ENCODE peak calls at places on chromosomes 3 and 15, in six cellular contexts. One of them, this sample, is unnamed.

GRCh38 chr3:97863025-97863424 is 41.2 kb downstream of the CRYBG3 start:
- DNase-seq in HepG2: no peak
- DNase-seq in colonic mucosa: no peak
- DNase-seq in HL-60: no peak
- DNase-seq in epithelial cell of proximal tubule: peak
- DNase-seq in heart right ventricle: peak
- DNase-seq in this sample: no peak

GRCh38 chr3:133152056-133152455 is 113.9 kb downstream of the TMEM108 start:
- DNase-seq in HepG2: no peak
- DNase-seq in colonic mucosa: no peak
- DNase-seq in HL-60: no peak
- DNase-seq in epithelial cell of proximal tubule: no peak
- DNase-seq in heart right ventricle: no peak
- DNase-seq in this sample: no peak

GRCh38 chr15:80667895-80668430 is 27.1 kb upstream of the ABHD17C start:
- DNase-seq in HepG2: no peak
- DNase-seq in colonic mucosa: no peak
- DNase-seq in HL-60: no peak
- DNase-seq in epithelial cell of proximal tubule: no peak
- DNase-seq in heart right ventricle: no peak
- DNase-seq in this sample: no peak

GRCh38 chr15:44427756-44428724 is 611 bp downstream of the CTDSPL2 start:
- DNase-seq in HepG2: peak
- DNase-seq in colonic mucosa: peak
- DNase-seq in HL-60: no peak
- DNase-seq in epithelial cell of proximal tubule: peak
- DNase-seq in heart right ventricle: no peak
- DNase-seq in this sample: peak

GRCh38 chr3:113844622-113845222 is 6.1 kb downstream of the GRAMD1C start:
- DNase-seq in HepG2: peak
- DNase-seq in colonic mucosa: no peak
- DNase-seq in HL-60: no peak
- DNase-seq in epithelial cell of proximal tubule: no peak
- DNase-seq in heart right ventricle: no peak
- DNase-seq in this sample: peak

GRCh38 chr3:17195192-17195611 is 310.4 kb downstream of the PLCL2 start:
- DNase-seq in HepG2: no peak
- DNase-seq in colonic mucosa: no peak
- DNase-seq in HL-60: peak
- DNase-seq in epithelial cell of proximal tubule: no peak
- DNase-seq in heart right ventricle: no peak
- DNase-seq in this sample: peak

GRCh38 chr3:10245313-10245712 is 2.9 kb upstream of the TATDN2 start:
- DNase-seq in HepG2: no peak
- DNase-seq in colonic mucosa: no peak
- DNase-seq in HL-60: no peak
- DNase-seq in epithelial cell of proximal tubule: no peak
- DNase-seq in heart right ventricle: no peak
- DNase-seq in this sample: no peak

GRCh38 chr15:32952901-32953889 is 235.4 kb downstream of the GREM1 start:
- DNase-seq in HepG2: no peak
- DNase-seq in colonic mucosa: no peak
- DNase-seq in HL-60: no peak
- DNase-seq in epithelial cell of proximal tubule: no peak
- DNase-seq in heart right ventricle: no peak
- DNase-seq in this sample: peak

GRCh38 chr3:72549819-72550581 is 298.2 kb downstream of the SHQ1 start:
- DNase-seq in HepG2: no peak
- DNase-seq in colonic mucosa: no peak
- DNase-seq in HL-60: no peak
- DNase-seq in epithelial cell of proximal tubule: no peak
- DNase-seq in heart right ventricle: no peak
- DNase-seq in this sample: peak

GRCh38 chr15:73558529-73558928 is 74.7 kb downstream of the NPTN start:
- DNase-seq in HepG2: no peak
- DNase-seq in colonic mucosa: no peak
- DNase-seq in HL-60: no peak
- DNase-seq in epithelial cell of proximal tubule: no peak
- DNase-seq in heart right ventricle: no peak
- DNase-seq in this sample: no peak

GRCh38 chr3:128482857-128483656 is 9.9 kb downstream of the GATA2 start:
- DNase-seq in HepG2: no peak
- DNase-seq in colonic mucosa: no peak
- DNase-seq in HL-60: no peak
- DNase-seq in epithelial cell of proximal tubule: no peak
- DNase-seq in heart right ventricle: peak
- DNase-seq in this sample: peak

GRCh38 chr3:126113733-126114132 is 29.8 kb upstream of the SLC41A3 start:
- DNase-seq in HepG2: no peak
- DNase-seq in colonic mucosa: no peak
- DNase-seq in HL-60: no peak
- DNase-seq in epithelial cell of proximal tubule: no peak
- DNase-seq in heart right ventricle: no peak
- DNase-seq in this sample: no peak

GRCh38 chr3:177703788-177704187 is 506.5 kb upstream of the TBL1XR1 start:
- DNase-seq in HepG2: no peak
- DNase-seq in colonic mucosa: no peak
- DNase-seq in HL-60: no peak
- DNase-seq in epithelial cell of proximal tubule: no peak
- DNase-seq in heart right ventricle: no peak
- DNase-seq in this sample: no peak

GRCh38 chr15:71496336-71496955 is 313.9 kb upstream of the NR2E3 start:
- DNase-seq in HepG2: no peak
- DNase-seq in colonic mucosa: no peak
- DNase-seq in HL-60: no peak
- DNase-seq in epithelial cell of proximal tubule: no peak
- DNase-seq in heart right ventricle: no peak
- DNase-seq in this sample: no peak

GRCh38 chr3:7682822-7683229 is 818.8 kb upstream of the LMCD1 start:
- DNase-seq in HepG2: no peak
- DNase-seq in colonic mucosa: no peak
- DNase-seq in HL-60: peak
- DNase-seq in epithelial cell of proximal tubule: peak
- DNase-seq in heart right ventricle: peak
- DNase-seq in this sample: peak

GRCh38 chr3:73719413-73719831 is 94.7 kb upstream of the PDZRN3 start:
- DNase-seq in HepG2: no peak
- DNase-seq in colonic mucosa: no peak
- DNase-seq in HL-60: no peak
- DNase-seq in epithelial cell of proximal tubule: no peak
- DNase-seq in heart right ventricle: no peak
- DNase-seq in this sample: peak

GRCh38 chr3:194537732-194538247 is 51.0 kb upstream of the ATP13A3 start:
- DNase-seq in HepG2: peak
- DNase-seq in colonic mucosa: peak
- DNase-seq in HL-60: no peak
- DNase-seq in epithelial cell of proximal tubule: peak
- DNase-seq in heart right ventricle: no peak
- DNase-seq in this sample: peak

GRCh38 chr3:98692787-98693473 is 70.2 kb upstream of the ST3GAL6 start:
- DNase-seq in HepG2: peak
- DNase-seq in colonic mucosa: no peak
- DNase-seq in HL-60: peak
- DNase-seq in epithelial cell of proximal tubule: no peak
- DNase-seq in heart right ventricle: no peak
- DNase-seq in this sample: no peak

GRCh38 chr3:12545473-12545791 is at the start of gene MKRN2OS:
- DNase-seq in HepG2: no peak
- DNase-seq in colonic mucosa: peak
- DNase-seq in HL-60: no peak
- DNase-seq in epithelial cell of proximal tubule: no peak
- DNase-seq in heart right ventricle: no peak
- DNase-seq in this sample: no peak

GRCh38 chr3:5423523-5423922 is 236.0 kb downstream of the EDEM1 start:
- DNase-seq in HepG2: no peak
- DNase-seq in colonic mucosa: no peak
- DNase-seq in HL-60: no peak
- DNase-seq in epithelial cell of proximal tubule: no peak
- DNase-seq in heart right ventricle: no peak
- DNase-seq in this sample: no peak

GRCh38 chr3:187227658-187228258 is 30.5 kb downstream of the RTP1 start:
- DNase-seq in HepG2: no peak
- DNase-seq in colonic mucosa: no peak
- DNase-seq in HL-60: no peak
- DNase-seq in epithelial cell of proximal tubule: no peak
- DNase-seq in heart right ventricle: no peak
- DNase-seq in this sample: peak

GRCh38 chr3:32817195-32817560 is 619 bp upstream of the TRIM71 start:
- DNase-seq in HepG2: no peak
- DNase-seq in colonic mucosa: no peak
- DNase-seq in HL-60: peak
- DNase-seq in epithelial cell of proximal tubule: no peak
- DNase-seq in heart right ventricle: no peak
- DNase-seq in this sample: no peak

GRCh38 chr15:101250931-101251829 is 668 bp downstream of the CHSY1 start:
- DNase-seq in HepG2: no peak
- DNase-seq in colonic mucosa: peak
- DNase-seq in HL-60: no peak
- DNase-seq in epithelial cell of proximal tubule: no peak
- DNase-seq in heart right ventricle: no peak
- DNase-seq in this sample: no peak

GRCh38 chr15:81126887-81127286 is 7.2 kb upstream of the CFAP161 start:
- DNase-seq in HepG2: no peak
- DNase-seq in colonic mucosa: no peak
- DNase-seq in HL-60: no peak
- DNase-seq in epithelial cell of proximal tubule: no peak
- DNase-seq in heart right ventricle: no peak
- DNase-seq in this sample: no peak

GRCh38 chr3:153096611-153097200 is 65.3 kb upstream of the RAP2B start:
- DNase-seq in HepG2: no peak
- DNase-seq in colonic mucosa: peak
- DNase-seq in HL-60: no peak
- DNase-seq in epithelial cell of proximal tubule: no peak
- DNase-seq in heart right ventricle: no peak
- DNase-seq in this sample: no peak

GRCh38 chr3:117790256-117790987 is 1080.8 kb downstream of the TUSC7 start:
- DNase-seq in HepG2: no peak
- DNase-seq in colonic mucosa: no peak
- DNase-seq in HL-60: no peak
- DNase-seq in epithelial cell of proximal tubule: no peak
- DNase-seq in heart right ventricle: no peak
- DNase-seq in this sample: no peak

GRCh38 chr3:66153961-66154923 is 66.6 kb upstream of the SLC25A26 start:
- DNase-seq in HepG2: no peak
- DNase-seq in colonic mucosa: no peak
- DNase-seq in HL-60: no peak
- DNase-seq in epithelial cell of proximal tubule: no peak
- DNase-seq in heart right ventricle: peak
- DNase-seq in this sample: peak

GRCh38 chr3:30044515-30044914 is 561.9 kb upstream of the TGFBR2 start:
- DNase-seq in HepG2: no peak
- DNase-seq in colonic mucosa: no peak
- DNase-seq in HL-60: no peak
- DNase-seq in epithelial cell of proximal tubule: no peak
- DNase-seq in heart right ventricle: no peak
- DNase-seq in this sample: no peak

GRCh38 chr3:155153242-155154186 is 73.4 kb downstream of the MME start:
- DNase-seq in HepG2: no peak
- DNase-seq in colonic mucosa: no peak
- DNase-seq in HL-60: no peak
- DNase-seq in epithelial cell of proximal tubule: no peak
- DNase-seq in heart right ventricle: no peak
- DNase-seq in this sample: peak

DNA sequence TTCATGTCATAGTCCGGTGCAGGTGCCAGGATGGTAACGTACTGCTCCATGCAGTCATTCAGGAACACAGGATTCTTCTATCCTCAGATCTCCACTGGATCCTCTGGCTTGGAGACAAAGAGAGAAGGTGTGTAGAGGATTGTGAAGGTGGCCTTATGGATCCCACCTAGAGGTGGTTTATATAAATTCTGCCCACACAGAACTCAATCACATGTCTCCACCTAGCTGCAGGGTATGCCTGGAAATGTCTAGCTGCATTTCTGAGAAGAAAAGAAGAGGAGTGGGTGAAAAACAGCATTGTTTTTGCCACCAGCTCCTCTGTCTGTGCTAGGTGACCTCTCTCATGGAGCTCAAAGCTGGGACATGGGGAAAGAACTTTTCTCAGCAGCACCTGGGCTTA is 478.7 kb downstream of the PDCD6IP start:
- DNase-seq in HepG2: no peak
- DNase-seq in colonic mucosa: no peak
- DNase-seq in HL-60: no peak
- DNase-seq in epithelial cell of proximal tubule: no peak
- DNase-seq in heart right ventricle: no peak
- DNase-seq in this sample: no peak
- TF ChIP-seq CTCF in HepG2: no peak
- TF ChIP-seq CTCF in colonic mucosa: no peak
- TF ChIP-seq CTCF in HL-60: no peak
- TF ChIP-seq CTCF in epithelial cell of proximal tubule: no peak
- TF ChIP-seq CTCF in heart right ventricle: no peak
- TF ChIP-seq CTCF in this sample: no peak

DNA sequence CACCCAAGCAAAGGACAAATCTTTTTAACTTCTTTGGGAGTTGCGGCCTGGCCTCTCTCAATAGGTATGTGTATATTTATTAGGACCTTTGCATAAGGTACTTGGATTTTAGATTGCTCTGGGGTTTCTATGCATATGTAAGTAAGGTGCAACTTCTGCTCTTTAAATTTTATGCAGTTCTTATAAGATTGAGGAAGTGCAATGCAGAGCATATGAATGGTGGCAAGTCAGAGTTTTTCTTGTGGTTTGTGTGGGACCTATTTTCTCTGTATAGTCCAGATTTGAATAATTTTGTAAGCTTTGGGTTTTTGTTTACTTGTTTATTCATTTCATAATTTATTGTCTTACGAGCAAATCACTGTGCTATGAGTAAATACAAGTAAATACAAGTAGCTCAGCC is 101.4 kb downstream of the ATG7 start:
- DNase-seq in HepG2: no peak
- DNase-seq in colonic mucosa: no peak
- DNase-seq in HL-60: no peak
- DNase-seq in epithelial cell of proximal tubule: no peak
- DNase-seq in heart right ventricle: no peak
- DNase-seq in this sample: no peak
- H3K4me3 ChIP-seq in HepG2: no peak
- H3K4me3 ChIP-seq in colonic mucosa: no peak
- H3K4me3 ChIP-seq in HL-60: no peak
- H3K4me3 ChIP-seq in epithelial cell of proximal tubule: no peak
- H3K4me3 ChIP-seq in heart right ventricle: no peak
- H3K4me3 ChIP-seq in this sample: no peak

GRCh38 chr15:36449084-36449661 is 130.3 kb upstream of the CDIN1 start:
- DNase-seq in HepG2: no peak
- DNase-seq in colonic mucosa: no peak
- DNase-seq in HL-60: no peak
- DNase-seq in epithelial cell of proximal tubule: no peak
- DNase-seq in heart right ventricle: no peak
- DNase-seq in this sample: no peak
- TF ChIP-seq CTCF in HepG2: no peak
- TF ChIP-seq CTCF in colonic mucosa: no peak
- TF ChIP-seq CTCF in HL-60: no peak
- TF ChIP-seq CTCF in epithelial cell of proximal tubule: no peak
- TF ChIP-seq CTCF in heart right ventricle: no peak
- TF ChIP-seq CTCF in this sample: no peak

DNA sequence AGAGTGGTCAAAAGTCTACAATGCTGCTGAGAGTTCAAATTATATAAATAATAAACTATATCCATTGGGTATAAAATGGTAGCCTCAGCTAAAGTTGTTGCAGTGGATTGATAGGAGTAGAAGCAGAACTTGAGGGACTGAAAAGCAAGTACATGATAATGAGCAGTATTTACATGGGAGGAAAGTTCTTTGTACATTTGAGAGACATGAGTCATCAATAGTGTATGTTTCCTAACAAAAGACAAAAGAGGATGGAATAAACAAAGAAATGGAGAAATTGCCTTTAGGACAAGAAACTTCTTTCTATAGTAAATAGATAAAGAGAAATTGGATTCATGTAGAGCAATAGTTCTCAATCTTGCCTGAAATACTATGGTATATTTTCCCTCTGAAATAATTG is 110.0 kb upstream of the PLSCR5 start:
- DNase-seq in HepG2: no peak
- DNase-seq in colonic mucosa: no peak
- DNase-seq in HL-60: no peak
- DNase-seq in epithelial cell of proximal tubule: no peak
- DNase-seq in heart right ventricle: no peak
- DNase-seq in this sample: peak
- H3K4me3 ChIP-seq in HepG2: no peak
- H3K4me3 ChIP-seq in colonic mucosa: no peak
- H3K4me3 ChIP-seq in HL-60: no peak
- H3K4me3 ChIP-seq in epithelial cell of proximal tubule: no peak
- H3K4me3 ChIP-seq in heart right ventricle: no peak
- H3K4me3 ChIP-seq in this sample: no peak